ENCODE peak calls at places on chromosomes 11 and 22, in eight cellular contexts. B, X, O, R, Z, M, A and D are unnamed samples. For H3K27me3, the result is how much of the 10 kb centered on the place peaks cover.

GRCh38 chr11:34585870-34586654 is 34.8 kb upstream of the EHF start:
- DNase-seq in B (peak), X (peak), O (peak), R (no peak), Z (peak), M (no peak), A (peak), D (no peak)

GRCh38 chr11:110833033-110833484 is 120.8 kb upstream of the ARHGAP20 start:
- DNase-seq in B (peak), X (peak), O (no peak), R (no peak), Z (peak), M (no peak), A (peak), D (no peak)

GRCh38 chr11:15158351-15159015 is 43.8 kb downstream of the INSC start:
- DNase-seq in B (peak), X (peak), O (no peak), R (no peak), Z (peak), M (no peak), A (peak), D (no peak)

GRCh38 chr11:86816251-86816726 is 15.9 kb downstream of the PRSS23 start:
- DNase-seq in B (no peak), X (peak), O (no peak), R (no peak), Z (peak), M (no peak), A (peak), D (no peak)

GRCh38 chr11:47257518-47258316 is at the start of gene NR1H3:
- DNase-seq in B (peak), X (peak), O (peak), R (peak), Z (peak), M (no peak), A (peak), D (no peak)

GRCh38 chr11:41414771-41415440 is 44.5 kb downstream of the LRRC4C start:
- DNase-seq in B (no peak), X (no peak), O (no peak), R (no peak), Z (no peak), M (no peak), A (peak), D (no peak)

GRCh38 chr22:31350410-31350863 is 4.3 kb upstream of the PATZ1 start:
- DNase-seq in B (no peak), X (peak), O (peak), R (no peak), Z (no peak), M (no peak), A (no peak), D (no peak)

GRCh38 chr22:30027169-30027568 is 53.1 kb upstream of the HORMAD2 start:
- DNase-seq in B (peak), X (no peak), O (no peak), R (peak), Z (peak), M (no peak), A (no peak), D (no peak)

GRCh38 chr11:131033151-131033651 is 116.9 kb upstream of the SNX19 start:
- DNase-seq in B (peak), X (peak), O (peak), R (no peak), Z (peak), M (no peak), A (peak), D (no peak)

GRCh38 chr11:74806267-74806666 is 57.6 kb downstream of the RNF169 start:
- DNase-seq in B (peak), X (no peak), O (peak), R (no peak), Z (peak), M (no peak), A (no peak), D (no peak)

GRCh38 chr11:924406-925157 is 1.1 kb upstream of the AP2A2 start:
- DNase-seq in B (no peak), X (no peak), O (no peak), R (no peak), Z (no peak), M (no peak), A (no peak), D (no peak)

GRCh38 chr11:12377106-12377823 is at the start of gene PARVA:
- DNase-seq in B (peak), X (peak), O (no peak), R (peak), Z (peak), M (no peak), A (peak), D (peak)

GRCh38 chr22:32202539-32203180 is 2.2 kb downstream of the RFPL2 start:
- DNase-seq in B (peak), X (peak), O (peak), R (peak), Z (peak), M (no peak), A (peak), D (peak)

DNA sequence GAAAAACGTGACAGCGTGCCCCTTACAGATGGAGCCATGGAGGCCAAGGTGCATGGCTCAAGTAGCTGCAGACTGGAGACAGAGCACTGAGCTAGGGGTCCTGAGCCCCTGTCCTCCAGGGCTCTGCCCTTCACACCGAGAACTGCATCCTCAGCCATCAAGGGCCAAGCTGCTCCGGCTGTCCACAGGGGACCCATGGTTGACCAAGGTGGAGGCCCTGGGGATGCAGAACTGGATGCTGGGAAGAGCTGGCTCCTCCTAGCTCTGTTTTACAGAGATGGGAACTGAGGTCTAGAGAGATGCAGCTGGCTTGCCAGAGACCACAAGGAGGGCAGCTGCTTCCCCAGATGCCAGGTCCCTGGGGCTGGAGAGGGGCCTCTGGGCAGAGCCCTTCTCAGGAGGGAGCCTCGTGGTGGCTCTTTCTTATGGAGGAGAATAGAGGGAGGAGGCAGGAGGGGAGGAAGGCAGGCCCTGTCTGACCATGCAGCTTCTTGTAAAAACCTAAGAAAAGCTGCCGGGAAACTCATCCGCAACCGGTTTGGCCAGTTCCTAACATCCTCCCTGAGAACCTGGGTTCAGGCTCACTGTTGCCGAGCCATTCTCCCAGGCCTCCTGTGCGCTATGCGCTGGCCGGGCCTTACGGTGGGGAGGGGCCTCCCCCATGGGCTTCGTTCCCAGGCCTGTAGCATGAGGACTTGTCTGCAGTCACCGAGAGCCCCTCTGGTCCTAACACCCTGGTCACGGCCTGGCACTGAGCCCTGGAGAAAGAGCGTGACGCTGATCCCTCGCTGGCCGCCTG is 80.6 kb downstream of the WNT7B start:
- DNase-seq in B (peak), X (no peak), O (no peak), R (no peak), Z (peak), M (no peak), A (no peak), D (no peak)
- H3K27ac ChIP-seq in B (no peak), X (no peak), O (no peak), R (no peak), Z (peak), M (no peak), A (no peak), D (no peak)

DNA sequence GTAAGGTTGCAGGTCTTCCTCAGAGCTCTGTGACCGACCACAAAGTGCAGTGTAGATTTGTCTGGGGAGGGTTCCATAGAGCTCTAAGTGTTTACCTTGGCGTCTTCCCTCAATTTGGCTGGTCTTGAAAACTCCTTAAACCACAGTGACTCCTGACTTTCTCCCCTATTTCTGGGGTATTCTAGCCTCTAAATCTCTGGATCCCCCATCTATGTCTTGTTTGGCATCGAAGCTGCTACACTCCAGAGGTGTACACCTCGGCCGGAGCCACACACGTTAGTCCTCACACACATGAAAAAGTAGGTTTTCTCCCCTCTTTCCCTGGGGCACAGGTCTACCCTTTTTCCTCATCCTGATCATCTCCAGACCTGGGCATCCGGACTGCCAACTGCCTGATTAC is 5.0 kb downstream of the POU2F3 start:
- DNase-seq in B (no peak), X (no peak), O (no peak), R (no peak), Z (no peak), M (no peak), A (no peak), D (no peak)
- H3K27me3 ChIP-seq in B (under half), X (under half), O (under half), R (under half), Z (half or more), M (under half), A (under half), D (under half)

DNA sequence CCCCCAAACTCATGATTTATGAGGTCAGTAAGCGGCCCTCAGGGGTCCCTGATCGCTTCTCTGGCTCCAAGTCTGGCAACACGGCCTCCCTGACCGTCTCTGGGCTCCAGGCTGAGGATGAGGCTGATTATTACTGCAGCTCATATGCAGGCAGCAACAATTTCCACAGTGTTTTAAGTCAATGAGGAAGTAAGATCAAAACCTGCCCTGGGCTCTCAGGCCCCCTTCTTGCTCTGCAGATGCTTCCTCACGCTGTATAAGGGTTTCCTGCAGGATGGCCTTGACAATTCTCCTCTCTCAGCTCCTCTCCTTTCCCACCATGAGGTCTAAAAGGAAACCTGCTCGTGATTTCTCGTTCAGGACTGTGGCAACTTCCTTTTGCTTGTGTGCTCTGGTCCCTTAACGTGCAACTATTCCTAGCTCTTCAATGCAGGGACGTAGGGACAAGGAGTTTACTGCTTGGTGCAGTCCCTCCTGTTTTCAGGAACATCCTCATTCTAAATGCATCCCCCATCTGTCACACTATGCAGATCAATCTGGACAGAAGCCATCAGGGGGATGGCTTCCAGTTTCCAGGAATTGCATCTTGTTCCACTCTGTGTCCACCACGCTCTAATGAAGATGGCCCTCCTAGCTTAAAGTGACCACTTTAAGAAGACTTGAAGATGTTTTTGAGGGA is 64.4 kb upstream of the IGLL5 start:
- DNase-seq in B (no peak), X (no peak), O (no peak), R (no peak), Z (no peak), M (no peak), A (no peak), D (no peak)
- H3K27ac ChIP-seq in B (no peak), X (no peak), O (no peak), R (no peak), Z (no peak), M (no peak), A (no peak), D (peak)

GRCh38 chr11:61714316-61714715 is 34.1 kb downstream of the DAGLA start:
- DNase-seq in B (no peak), X (no peak), O (no peak), R (no peak), Z (no peak), M (no peak), A (no peak), D (no peak)

GRCh38 chr11:61713464-61713863 is 33.3 kb downstream of the DAGLA start:
- DNase-seq in B (no peak), X (no peak), O (no peak), R (no peak), Z (no peak), M (no peak), A (no peak), D (no peak)

GRCh38 chr11:61712301-61712700 is 32.1 kb downstream of the DAGLA start:
- DNase-seq in B (no peak), X (no peak), O (no peak), R (no peak), Z (no peak), M (no peak), A (no peak), D (no peak)

GRCh38 chr11:61711493-61711892 is 31.3 kb downstream of the DAGLA start:
- DNase-seq in B (no peak), X (no peak), O (no peak), R (no peak), Z (no peak), M (no peak), A (no peak), D (no peak)

GRCh38 chr11:61712911-61713310 is 32.7 kb downstream of the DAGLA start:
- DNase-seq in B (no peak), X (no peak), O (no peak), R (no peak), Z (no peak), M (no peak), A (no peak), D (no peak)
- H3K27me3 ChIP-seq in B (under half), X (under half), O (under half), R (under half), Z (under half), M (under half), A (under half), D (under half)

GRCh38 chr11:68016161-68016903 is 6.2 kb downstream of the ALDH3B1 start:
- DNase-seq in B (no peak), X (peak), O (no peak), R (no peak), Z (no peak), M (no peak), A (no peak), D (no peak)

GRCh38 chr11:68013611-68014156 is 3.6 kb downstream of the ALDH3B1 start:
- DNase-seq in B (no peak), X (no peak), O (no peak), R (no peak), Z (no peak), M (no peak), A (no peak), D (no peak)

GRCh38 chr11:68014157-68014965 is 4.2 kb downstream of the ALDH3B1 start:
- DNase-seq in B (peak), X (peak), O (no peak), R (peak), Z (peak), M (no peak), A (peak), D (no peak)

GRCh38 chr11:68015467-68015866 is 5.3 kb downstream of the ALDH3B1 start:
- DNase-seq in B (no peak), X (no peak), O (no peak), R (no peak), Z (no peak), M (no peak), A (no peak), D (no peak)

GRCh38 chr11:68014966-68015447 is 4.9 kb downstream of the ALDH3B1 start:
- DNase-seq in B (no peak), X (no peak), O (no peak), R (no peak), Z (no peak), M (no peak), A (no peak), D (no peak)
- H3K27ac ChIP-seq in B (peak), X (peak), O (no peak), R (peak), Z (peak), M (no peak), A (peak), D (no peak)

DNA sequence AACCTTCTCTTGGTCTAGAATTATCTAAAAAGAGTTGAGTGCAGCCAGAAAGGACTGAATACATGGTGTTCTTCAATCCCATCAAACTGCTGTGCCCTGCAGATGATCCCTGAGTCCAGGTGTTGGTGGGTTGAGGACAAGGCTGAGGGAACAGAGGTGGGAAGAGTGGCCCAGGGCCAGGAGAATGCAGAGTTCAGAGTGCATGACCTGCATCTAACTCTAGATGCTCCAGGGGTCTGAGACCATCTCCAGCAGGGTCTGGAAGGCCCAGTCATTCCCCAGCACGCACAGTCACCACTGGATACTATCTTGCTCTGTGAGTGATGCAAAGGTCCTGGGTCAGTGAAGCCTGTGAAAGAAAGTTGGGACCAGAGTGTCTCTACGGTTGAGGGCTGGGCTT is 2.1 kb upstream of the VPREB1 start:
- DNase-seq in B (no peak), X (no peak), O (no peak), R (no peak), Z (no peak), M (no peak), A (no peak), D (no peak)
- H3K27me3 ChIP-seq in B (under half), X (under half), O (half or more), R (under half), Z (under half), M (under half), A (under half), D (under half)